ENCODE peak calls at places on chromosomes 2 and 18, in nine cellular contexts. N is ovary, V is astrocyte of the spinal cord, B is kidney, U is neural crest cell, W is nephron progenitor cell, J is GM13976, Z is adrenal gland, Y is Calu3. I is an unnamed sample.

GRCh38 chr2:167957662-167958061 is 289.7 kb downstream of the STK39 start:
- DNase-seq in N (no peak), V (no peak), B (no peak), U (no peak), W (no peak), J (no peak), Z (no peak), Y (no peak), I (no peak)

GRCh38 chr2:6826081-6826913 is 39.4 kb downstream of the CMPK2 start:
- DNase-seq in N (no peak), V (peak), B (no peak), U (no peak), W (no peak), J (peak), Z (peak), Y (peak), I (no peak)

GRCh38 chr2:233247744-233248143 is 3.7 kb upstream of the ATG16L1 start:
- DNase-seq in N (no peak), V (no peak), B (no peak), U (no peak), W (no peak), J (no peak), Z (no peak), Y (peak), I (no peak)

GRCh38 chr2:216283038-216283900 is 89.0 kb downstream of the MARCHF4 start:
- DNase-seq in N (no peak), V (no peak), B (no peak), U (peak), W (peak), J (peak), Z (peak), Y (peak), I (no peak)

GRCh38 chr2:3595985-3596384 is 1.1 kb downstream of the COLEC11 start:
- DNase-seq in N (peak), V (no peak), B (no peak), U (no peak), W (no peak), J (peak), Z (no peak), Y (no peak), I (no peak)

GRCh38 chr2:39673018-39673417 is 7.3 kb downstream of the TMEM178A start:
- DNase-seq in N (no peak), V (no peak), B (no peak), U (no peak), W (no peak), J (no peak), Z (no peak), Y (no peak), I (no peak)

GRCh38 chr18:74981476-74981875 is 227.5 kb downstream of the PTGR3 start:
- DNase-seq in N (no peak), V (no peak), B (no peak), U (no peak), W (no peak), J (no peak), Z (no peak), Y (no peak), I (no peak)

GRCh38 chr18:35424356-35424755 is 47.2 kb upstream of the ZNF396 start:
- DNase-seq in N (no peak), V (no peak), B (no peak), U (no peak), W (no peak), J (no peak), Z (no peak), Y (no peak), I (no peak)

GRCh38 chr2:239302083-239302807 is 98.6 kb downstream of the HDAC4 start:
- DNase-seq in N (peak), V (no peak), B (peak), U (no peak), W (no peak), J (no peak), Z (peak), Y (no peak), I (no peak)

GRCh38 chr2:26941486-26941885 is 29.0 kb upstream of the MAPRE3 start:
- DNase-seq in N (no peak), V (no peak), B (no peak), U (no peak), W (no peak), J (no peak), Z (no peak), Y (no peak), I (no peak)

GRCh38 chr2:222426836-222427130 is 2.4 kb downstream of the SGPP2 start:
- DNase-seq in N (no peak), V (no peak), B (no peak), U (no peak), W (no peak), J (no peak), Z (no peak), Y (no peak), I (no peak)

GRCh38 chr2:180577567-180577966 is 402.8 kb upstream of the UBE2E3 start:
- DNase-seq in N (no peak), V (peak), B (no peak), U (no peak), W (no peak), J (no peak), Z (no peak), Y (no peak), I (no peak)

GRCh38 chr2:41414486-41415230 is 633.2 kb upstream of the PKDCC start:
- DNase-seq in N (no peak), V (peak), B (no peak), U (peak), W (peak), J (peak), Z (peak), Y (peak), I (peak)

GRCh38 chr18:44259610-44260009 is 421.1 kb upstream of the SETBP1 start:
- DNase-seq in N (no peak), V (no peak), B (no peak), U (no peak), W (no peak), J (no peak), Z (no peak), Y (no peak), I (no peak)

GRCh38 chr2:151326532-151326931 is 30.9 kb upstream of the TNFAIP6 start:
- DNase-seq in N (no peak), V (no peak), B (no peak), U (no peak), W (no peak), J (no peak), Z (no peak), Y (no peak), I (no peak)

GRCh38 chr18:76380791-76381405 is 114.1 kb downstream of the ZNF516 start:
- DNase-seq in N (peak), V (no peak), B (no peak), U (peak), W (peak), J (no peak), Z (peak), Y (no peak), I (no peak)

GRCh38 chr2:77104554-77104953 is 417.6 kb downstream of the LRRTM4 start:
- DNase-seq in N (no peak), V (no peak), B (no peak), U (no peak), W (no peak), J (no peak), Z (no peak), Y (no peak), I (no peak)

GRCh38 chr2:75027886-75028285 is 69.4 kb downstream of the POLE4 start:
- DNase-seq in N (no peak), V (no peak), B (no peak), U (no peak), W (no peak), J (no peak), Z (no peak), Y (no peak), I (no peak)

GRCh38 chr2:197256021-197256420 is 54.6 kb downstream of the ANKRD44 start:
- DNase-seq in N (no peak), V (peak), B (no peak), U (no peak), W (no peak), J (no peak), Z (no peak), Y (no peak), I (no peak)
- TF ChIP-seq CTCF in N (no peak), V (no peak), B (no peak), U (no peak), W (no peak), J (no peak), Z (no peak), Y (no peak), I (no peak)

GRCh38 chr2:203394519-203395227 is 66.5 kb downstream of the ABI2 start:
- DNase-seq in N (no peak), V (no peak), B (no peak), U (no peak), W (no peak), J (no peak), Z (no peak), Y (no peak), I (no peak)
- TF ChIP-seq CTCF in N (no peak), V (no peak), B (no peak), U (peak), W (no peak), J (no peak), Z (no peak), Y (no peak), I (peak)

GRCh38 chr2:201642579-201643215 is 606 bp downstream of the TMEM237 start:
- DNase-seq in N (peak), V (no peak), B (peak), U (peak), W (peak), J (peak), Z (peak), Y (peak), I (peak)

GRCh38 chr2:201642086-201642578 is 1.2 kb downstream of the TMEM237 start:
- DNase-seq in N (no peak), V (peak), B (no peak), U (no peak), W (no peak), J (no peak), Z (no peak), Y (no peak), I (no peak)

GRCh38 chr2:201647431-201647830 is 4.1 kb upstream of the TMEM237 start:
- DNase-seq in N (no peak), V (no peak), B (no peak), U (no peak), W (no peak), J (no peak), Z (peak), Y (no peak), I (no peak)

GRCh38 chr2:201643216-201643651 is at the start of gene TMEM237:
- DNase-seq in N (peak), V (no peak), B (peak), U (peak), W (peak), J (peak), Z (peak), Y (peak), I (no peak)

GRCh38 chr2:201644001-201644400 is 698 bp upstream of the TMEM237 start:
- DNase-seq in N (peak), V (peak), B (no peak), U (no peak), W (no peak), J (no peak), Z (peak), Y (no peak), I (no peak)
- TF ChIP-seq CTCF in N (no peak), V (no peak), B (no peak), U (no peak), W (no peak), J (no peak), Z (no peak), Y (no peak), I (no peak)

GRCh38 chr2:86219896-86220295 is 20.6 kb downstream of the MRPL35 start:
- DNase-seq in N (no peak), V (no peak), B (no peak), U (no peak), W (no peak), J (no peak), Z (no peak), Y (no peak), I (no peak)

GRCh38 chr2:86223098-86223681 is 23.9 kb downstream of the MRPL35 start:
- DNase-seq in N (peak), V (peak), B (no peak), U (no peak), W (peak), J (no peak), Z (peak), Y (no peak), I (no peak)

GRCh38 chr2:86223682-86224560 is 24.7 kb downstream of the MRPL35 start:
- DNase-seq in N (no peak), V (no peak), B (no peak), U (no peak), W (no peak), J (no peak), Z (no peak), Y (no peak), I (peak)

GRCh38 chr2:86218124-86218523 is 18.9 kb downstream of the MRPL35 start:
- DNase-seq in N (no peak), V (no peak), B (no peak), U (no peak), W (no peak), J (no peak), Z (no peak), Y (no peak), I (no peak)

DNA sequence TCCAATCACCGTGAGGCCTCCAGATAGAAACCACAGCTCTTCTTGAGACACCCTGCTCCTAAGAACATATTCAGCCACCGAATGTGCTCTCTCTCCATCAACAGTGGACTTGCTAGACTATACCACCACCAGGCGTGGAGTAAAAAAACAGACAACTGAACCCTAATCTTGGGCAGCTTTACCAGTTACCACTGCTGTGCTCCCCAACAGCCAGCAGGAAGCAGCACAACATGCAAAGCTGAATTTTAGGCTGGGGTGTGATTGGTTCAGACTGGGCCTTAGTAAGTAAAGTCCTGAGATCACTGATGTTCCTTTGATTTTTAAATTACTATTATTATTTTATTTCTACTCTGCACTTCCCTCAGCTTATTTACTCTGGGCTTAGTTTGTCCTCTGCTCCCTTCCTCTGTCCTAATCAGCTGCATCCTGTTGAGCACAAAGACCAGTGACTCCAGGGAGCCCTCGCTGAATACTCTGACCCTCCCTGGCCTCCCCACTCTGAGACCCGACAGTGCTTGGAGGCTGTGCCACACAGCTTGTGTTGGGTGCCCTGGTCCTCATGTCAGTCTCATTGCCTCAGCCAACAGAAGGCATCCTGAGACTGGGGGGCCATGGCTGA is 21.9 kb downstream of the MRPL35 start:
- DNase-seq in N (peak), V (peak), B (no peak), U (peak), W (peak), J (peak), Z (peak), Y (peak), I (no peak)
- TF ChIP-seq CTCF in N (peak), V (peak), B (peak), U (peak), W (peak), J (peak), Z (peak), Y (peak), I (peak)

DNA sequence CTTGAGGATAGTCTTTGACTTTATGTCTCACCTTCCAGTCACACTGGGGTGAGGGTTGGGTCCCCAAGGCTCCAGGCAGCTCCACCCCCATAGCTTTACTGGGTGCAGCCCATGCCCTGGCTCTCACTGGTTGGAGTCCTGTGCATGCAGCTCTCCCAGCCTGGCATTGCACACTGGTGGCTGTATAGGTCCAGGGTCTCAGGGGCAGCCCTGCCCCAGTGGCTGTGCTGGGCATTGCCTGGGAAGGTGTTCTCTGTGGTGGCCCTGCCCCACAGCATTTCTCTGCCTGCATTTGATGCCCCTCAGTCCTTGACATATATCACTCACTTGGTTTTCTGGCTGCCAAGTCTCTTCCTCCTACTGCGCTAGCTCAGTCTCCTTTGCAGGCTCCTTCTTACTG is 21.2 kb downstream of the MPHOSPH10 start:
- DNase-seq in N (no peak), V (no peak), B (no peak), U (no peak), W (no peak), J (no peak), Z (no peak), Y (no peak), I (no peak)
- TF ChIP-seq CTCF in N (no peak), V (no peak), B (no peak), U (no peak), W (no peak), J (no peak), Z (no peak), Y (no peak), I (no peak)

DNA sequence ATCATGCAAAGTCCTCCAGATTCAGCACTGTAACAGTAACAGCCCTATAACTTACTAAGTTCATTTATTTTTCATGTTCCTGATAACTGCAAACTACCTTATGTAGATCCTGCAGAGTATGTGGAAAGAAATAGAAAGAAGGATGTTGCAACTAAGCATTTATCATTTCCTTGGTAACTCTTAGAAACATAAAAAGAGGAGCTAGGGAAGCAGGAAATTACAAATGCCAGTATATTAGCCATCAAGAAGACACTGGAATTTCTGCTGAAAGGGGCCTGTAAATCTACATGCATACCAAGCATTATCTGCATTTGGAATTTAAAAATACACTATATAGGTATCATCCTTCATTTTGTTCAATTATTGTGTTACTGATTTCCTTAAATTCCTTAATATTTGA is 66.8 kb downstream of the PDE11A start:
- DNase-seq in N (no peak), V (no peak), B (no peak), U (no peak), W (no peak), J (no peak), Z (no peak), Y (no peak), I (no peak)
- TF ChIP-seq CTCF in N (no peak), V (no peak), B (no peak), U (no peak), W (no peak), J (no peak), Z (no peak), Y (no peak), I (no peak)

GRCh38 chr2:43021791-43022500 is 204.5 kb downstream of the ZFP36L2 start:
- DNase-seq in N (peak), V (no peak), B (peak), U (peak), W (no peak), J (no peak), Z (no peak), Y (peak), I (no peak)
- TF ChIP-seq CTCF in N (no peak), V (no peak), B (peak), U (peak), W (peak), J (no peak), Z (no peak), Y (peak), I (no peak)

I was measured in D721Med.